ENCODE peak calls at places on chromosomes 4 and X, in four cellular contexts. One of them, this sample, is unnamed. For H3K9me3, the result is how much of the 10 kb centered on the place peaks cover.

GRCh38 chrX:17930850-17931249 is 69.8 kb upstream of the RAI2 start:
- DNase-seq in transverse colon: no peak
- DNase-seq in neural progenitor cell: no peak
- DNase-seq in AG04450: no peak
- DNase-seq in this sample: no peak

GRCh38 chr4:8366601-8367000 is 73.9 kb downstream of the ACOX3 start:
- DNase-seq in transverse colon: no peak
- DNase-seq in neural progenitor cell: no peak
- DNase-seq in AG04450: no peak
- DNase-seq in this sample: no peak

GRCh38 chrX:153609917-153610833 is 11.2 kb upstream of the CCNQ start:
- DNase-seq in transverse colon: peak
- DNase-seq in neural progenitor cell: peak
- DNase-seq in AG04450: peak
- DNase-seq in this sample: peak

GRCh38 chr4:102623622-102624021 is 122.5 kb downstream of the NFKB1 start:
- DNase-seq in transverse colon: no peak
- DNase-seq in neural progenitor cell: peak
- DNase-seq in AG04450: peak
- DNase-seq in this sample: peak

GRCh38 chrX:149510386-149510785 is 5.3 kb upstream of the IDS start:
- DNase-seq in transverse colon: no peak
- DNase-seq in neural progenitor cell: peak
- DNase-seq in AG04450: no peak
- DNase-seq in this sample: no peak

GRCh38 chr4:156824451-156825060 is 147.0 kb downstream of the PDGFC start:
- DNase-seq in transverse colon: no peak
- DNase-seq in neural progenitor cell: no peak
- DNase-seq in AG04450: no peak
- DNase-seq in this sample: no peak

GRCh38 chr4:52317361-52317879 is 266.3 kb downstream of the SPATA18 start:
- DNase-seq in transverse colon: no peak
- DNase-seq in neural progenitor cell: no peak
- DNase-seq in AG04450: no peak
- DNase-seq in this sample: no peak

GRCh38 chr4:6873792-6874461 is 35.7 kb upstream of the TBC1D14 start:
- DNase-seq in transverse colon: peak
- DNase-seq in neural progenitor cell: peak
- DNase-seq in AG04450: no peak
- DNase-seq in this sample: peak

GRCh38 chr4:66667249-66667648 is 878.1 kb downstream of the CENPC start:
- DNase-seq in transverse colon: no peak
- DNase-seq in neural progenitor cell: no peak
- DNase-seq in AG04450: no peak
- DNase-seq in this sample: no peak

GRCh38 chr4:8377103-8378075 is 63.1 kb downstream of the ACOX3 start:
- DNase-seq in transverse colon: no peak
- DNase-seq in neural progenitor cell: no peak
- DNase-seq in AG04450: no peak
- DNase-seq in this sample: no peak

GRCh38 chrX:10130354-10130753 is 26.4 kb upstream of the CLCN4 start:
- DNase-seq in transverse colon: no peak
- DNase-seq in neural progenitor cell: no peak
- DNase-seq in AG04450: no peak
- DNase-seq in this sample: no peak
- H3K9me3 ChIP-seq in transverse colon: under half
- H3K9me3 ChIP-seq in neural progenitor cell: under half
- H3K9me3 ChIP-seq in AG04450: under half
- H3K9me3 ChIP-seq in this sample: under half

GRCh38 chr4:65033899-65034298 is 624.6 kb upstream of the TECRL start:
- DNase-seq in transverse colon: no peak
- DNase-seq in neural progenitor cell: no peak
- DNase-seq in AG04450: no peak
- DNase-seq in this sample: no peak
- TF ChIP-seq CTCF in transverse colon: no peak
- TF ChIP-seq CTCF in neural progenitor cell: peak
- TF ChIP-seq CTCF in AG04450: no peak
- TF ChIP-seq CTCF in this sample: no peak

DNA sequence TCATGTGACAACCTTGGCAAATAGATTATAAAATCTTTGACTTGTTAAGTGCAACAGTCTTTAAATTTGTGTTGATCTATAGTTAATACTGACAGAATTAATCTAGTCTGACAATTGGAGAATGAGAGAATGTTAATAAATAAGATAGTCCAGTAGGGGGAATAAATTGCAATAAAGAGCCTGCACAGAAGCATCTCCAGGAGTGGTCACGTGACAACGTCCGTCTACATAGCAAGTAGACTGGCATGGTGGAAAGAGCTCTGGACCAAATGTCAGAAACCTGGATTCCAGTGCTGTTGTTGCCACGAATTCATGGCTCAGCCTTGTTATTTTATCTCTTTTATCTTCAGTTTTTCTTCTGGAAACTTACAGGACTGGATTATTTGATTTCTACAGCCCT is 436.5 kb downstream of the RAB28 start:
- DNase-seq in transverse colon: no peak
- DNase-seq in neural progenitor cell: no peak
- DNase-seq in AG04450: no peak
- DNase-seq in this sample: no peak
- H3K9me3 ChIP-seq in transverse colon: under half
- H3K9me3 ChIP-seq in neural progenitor cell: under half
- H3K9me3 ChIP-seq in AG04450: under half
- H3K9me3 ChIP-seq in this sample: under half

GRCh38 chr4:2416564-2417195 is 1.8 kb downstream of the ZFYVE28 start:
- DNase-seq in transverse colon: peak
- DNase-seq in neural progenitor cell: peak
- DNase-seq in AG04450: no peak
- DNase-seq in this sample: peak
- TF ChIP-seq CTCF in transverse colon: no peak
- TF ChIP-seq CTCF in neural progenitor cell: no peak
- TF ChIP-seq CTCF in AG04450: no peak
- TF ChIP-seq CTCF in this sample: peak

GRCh38 chr4:26879805-26880204 is 19.2 kb downstream of the STIM2 start:
- DNase-seq in transverse colon: no peak
- DNase-seq in neural progenitor cell: no peak
- DNase-seq in AG04450: no peak
- DNase-seq in this sample: no peak

GRCh38 chr4:26874110-26874509 is 13.5 kb downstream of the STIM2 start:
- DNase-seq in transverse colon: no peak
- DNase-seq in neural progenitor cell: no peak
- DNase-seq in AG04450: no peak
- DNase-seq in this sample: no peak

GRCh38 chr4:26878729-26879415 is 18.2 kb downstream of the STIM2 start:
- DNase-seq in transverse colon: no peak
- DNase-seq in neural progenitor cell: no peak
- DNase-seq in AG04450: no peak
- DNase-seq in this sample: no peak

GRCh38 chr4:26877417-26877816 is 16.8 kb downstream of the STIM2 start:
- DNase-seq in transverse colon: no peak
- DNase-seq in neural progenitor cell: no peak
- DNase-seq in AG04450: no peak
- DNase-seq in this sample: no peak

DNA sequence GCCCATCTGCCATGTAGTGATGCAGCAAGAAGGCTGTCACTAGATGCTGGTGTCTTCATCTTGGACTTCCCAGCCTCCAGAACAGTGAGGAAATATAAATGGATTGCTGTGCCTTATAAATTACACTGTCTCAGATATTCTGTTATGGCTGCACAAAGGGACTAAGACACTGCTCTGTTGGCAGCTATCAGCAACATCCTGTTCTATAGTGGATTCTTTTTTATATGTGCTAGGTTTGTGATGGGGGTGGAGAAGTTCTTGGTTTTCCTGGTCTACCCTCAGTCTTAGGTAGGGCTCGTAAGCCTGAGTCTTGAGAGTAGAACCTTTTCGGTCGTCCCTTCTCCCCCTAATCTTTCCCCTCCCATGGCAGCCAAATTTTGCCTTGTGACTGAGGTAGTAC is 17.3 kb downstream of the STIM2 start:
- DNase-seq in transverse colon: no peak
- DNase-seq in neural progenitor cell: no peak
- DNase-seq in AG04450: no peak
- DNase-seq in this sample: no peak
- H3K9me3 ChIP-seq in transverse colon: under half
- H3K9me3 ChIP-seq in neural progenitor cell: under half
- H3K9me3 ChIP-seq in AG04450: under half
- H3K9me3 ChIP-seq in this sample: under half

DNA sequence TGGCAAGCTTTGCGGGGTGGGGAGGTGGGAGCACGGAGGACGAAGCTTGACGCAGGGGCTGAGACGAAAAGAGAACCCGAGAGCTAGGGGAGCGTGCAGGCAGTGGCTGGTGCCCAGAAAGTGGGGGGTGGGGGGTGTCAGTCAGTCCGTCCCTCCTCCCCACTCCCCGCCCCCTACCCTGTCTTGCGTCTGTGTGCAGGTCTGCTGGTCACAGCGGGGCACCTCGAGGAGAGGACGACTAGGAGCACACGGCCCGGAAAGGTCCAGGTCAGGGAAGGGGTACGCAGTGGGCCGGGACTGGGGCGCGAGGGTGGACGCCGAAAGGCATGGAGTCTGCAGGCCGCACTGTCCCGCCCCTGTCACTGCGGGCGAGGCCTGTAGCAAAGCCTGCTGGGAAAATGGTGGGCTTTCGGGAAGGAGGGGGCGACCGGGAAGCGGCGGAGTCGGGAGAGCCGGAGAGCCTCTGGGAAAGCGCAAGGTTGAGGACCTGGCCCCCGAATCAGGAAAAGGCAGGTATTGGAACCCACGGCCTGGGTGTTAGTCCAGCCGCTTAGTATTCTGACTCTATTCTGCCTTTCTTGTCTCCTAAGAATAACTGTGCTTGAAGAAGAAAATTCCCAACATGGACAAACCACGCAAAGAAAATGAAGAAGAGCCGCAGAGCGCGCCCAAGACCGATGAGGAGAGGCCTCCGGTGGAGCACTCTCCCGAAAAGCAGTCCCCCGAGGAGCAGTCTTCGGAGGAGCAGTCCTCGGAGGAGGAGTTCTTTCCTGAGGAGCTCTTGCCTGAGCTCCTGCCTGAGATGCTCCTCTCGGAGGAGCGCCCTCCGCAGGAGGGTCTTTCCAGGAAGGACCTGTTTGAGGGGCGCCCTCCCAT is 758 bp downstream of the TCEAL1 start:
- DNase-seq in transverse colon: peak
- DNase-seq in neural progenitor cell: peak
- DNase-seq in AG04450: peak
- DNase-seq in this sample: peak
- TF ChIP-seq CTCF in transverse colon: peak
- TF ChIP-seq CTCF in neural progenitor cell: peak
- TF ChIP-seq CTCF in AG04450: peak
- TF ChIP-seq CTCF in this sample: peak

GRCh38 chrX:20016618-20016945 is 25.7 kb upstream of the BCLAF3 start:
- DNase-seq in transverse colon: no peak
- DNase-seq in neural progenitor cell: no peak
- DNase-seq in AG04450: no peak
- DNase-seq in this sample: no peak
- H3K9me3 ChIP-seq in transverse colon: under half
- H3K9me3 ChIP-seq in neural progenitor cell: under half
- H3K9me3 ChIP-seq in AG04450: under half
- H3K9me3 ChIP-seq in this sample: under half

GRCh38 chrX:129359269-129359668 is 164.0 kb downstream of the SMARCA1 start:
- DNase-seq in transverse colon: no peak
- DNase-seq in neural progenitor cell: no peak
- DNase-seq in AG04450: no peak
- DNase-seq in this sample: peak
- TF ChIP-seq CTCF in transverse colon: no peak
- TF ChIP-seq CTCF in neural progenitor cell: no peak
- TF ChIP-seq CTCF in AG04450: no peak
- TF ChIP-seq CTCF in this sample: no peak

This sample was measured in WERI-Rb-1.